ENCODE peak calls at places on chromosomes 6 and 20, in six cellular contexts. One of them, this sample, is unnamed.

GRCh38 chr6:169250660-169251059 is 3.0 kb downstream of the THBS2 start:
- DNase-seq in neuronal stem cell: no peak
- DNase-seq in mesendoderm: peak; percentile 66
- DNase-seq in IMR-90: peak; percentile 95
- DNase-seq in H1: no peak
- DNase-seq in mesenchymal stem cell: peak; percentile 17
- DNase-seq in this sample: no peak

GRCh38 chr6:154536255-154536654 is 25.8 kb upstream of the CNKSR3 start:
- DNase-seq in neuronal stem cell: no peak
- DNase-seq in mesendoderm: peak; percentile 51
- DNase-seq in IMR-90: no peak
- DNase-seq in H1: no peak
- DNase-seq in mesenchymal stem cell: no peak
- DNase-seq in this sample: no peak

GRCh38 chr6:1029196-1029595 is 282.7 kb upstream of the FOXQ1 start:
- DNase-seq in neuronal stem cell: no peak
- DNase-seq in mesendoderm: no peak
- DNase-seq in IMR-90: no peak
- DNase-seq in H1: no peak
- DNase-seq in mesenchymal stem cell: no peak
- DNase-seq in this sample: no peak

GRCh38 chr6:138965971-138966370 is 22.1 kb downstream of the REPS1 start:
- DNase-seq in neuronal stem cell: no peak
- DNase-seq in mesendoderm: no peak
- DNase-seq in IMR-90: no peak
- DNase-seq in H1: no peak
- DNase-seq in mesenchymal stem cell: no peak
- DNase-seq in this sample: no peak

GRCh38 chr6:148447521-148448230 is 105.0 kb downstream of the SASH1 start:
- DNase-seq in neuronal stem cell: no peak
- DNase-seq in mesendoderm: no peak
- DNase-seq in IMR-90: no peak
- DNase-seq in H1: no peak
- DNase-seq in mesenchymal stem cell: no peak
- DNase-seq in this sample: no peak

GRCh38 chr6:63644668-63645326 is 9.2 kb downstream of the PHF3 start:
- DNase-seq in neuronal stem cell: no peak
- DNase-seq in mesendoderm: peak; percentile 49
- DNase-seq in IMR-90: no peak
- DNase-seq in H1: no peak
- DNase-seq in mesenchymal stem cell: no peak
- DNase-seq in this sample: no peak

GRCh38 chr6:37021356-37022129 is 16.1 kb downstream of the FGD2 start:
- DNase-seq in neuronal stem cell: no peak
- DNase-seq in mesendoderm: peak; percentile 82
- DNase-seq in IMR-90: peak; percentile 61
- DNase-seq in H1: no peak
- DNase-seq in mesenchymal stem cell: peak; percentile 62
- DNase-seq in this sample: no peak

GRCh38 chr20:45776931-45777330 is 14.8 kb downstream of the WFDC3 start:
- DNase-seq in neuronal stem cell: no peak
- DNase-seq in mesendoderm: no peak
- DNase-seq in IMR-90: no peak
- DNase-seq in H1: no peak
- DNase-seq in mesenchymal stem cell: no peak
- DNase-seq in this sample: no peak

GRCh38 chr6:44489912-44490604 is 102.6 kb downstream of the CDC5L start:
- DNase-seq in neuronal stem cell: no peak
- DNase-seq in mesendoderm: no peak
- DNase-seq in IMR-90: peak; percentile 99
- DNase-seq in H1: no peak
- DNase-seq in mesenchymal stem cell: peak; percentile 90
- DNase-seq in this sample: peak; percentile 94

GRCh38 chr6:83884523-83884922 is 25.0 kb downstream of the CYB5R4 start:
- DNase-seq in neuronal stem cell: peak; percentile 21
- DNase-seq in mesendoderm: peak; percentile 38
- DNase-seq in IMR-90: peak; percentile 58
- DNase-seq in H1: no peak
- DNase-seq in mesenchymal stem cell: peak; percentile 55
- DNase-seq in this sample: peak; percentile 80

GRCh38 chr6:10203651-10204050 is 211.2 kb downstream of the TFAP2A start:
- DNase-seq in neuronal stem cell: no peak
- DNase-seq in mesendoderm: no peak
- DNase-seq in IMR-90: no peak
- DNase-seq in H1: no peak
- DNase-seq in mesenchymal stem cell: no peak
- DNase-seq in this sample: no peak

GRCh38 chr6:148530976-148531375 is 188.3 kb downstream of the SASH1 start:
- DNase-seq in neuronal stem cell: no peak
- DNase-seq in mesendoderm: no peak
- DNase-seq in IMR-90: peak; percentile 62
- DNase-seq in H1: no peak
- DNase-seq in mesenchymal stem cell: no peak
- DNase-seq in this sample: no peak

GRCh38 chr20:46458891-46459750 is 52.7 kb upstream of the ELMO2 start:
- DNase-seq in neuronal stem cell: peak; percentile 54
- DNase-seq in mesendoderm: peak; percentile 89
- DNase-seq in IMR-90: no peak
- DNase-seq in H1: peak; percentile 96
- DNase-seq in mesenchymal stem cell: no peak
- DNase-seq in this sample: peak; percentile 20

GRCh38 chr6:15027472-15027871 is 218.4 kb upstream of the JARID2 start:
- DNase-seq in neuronal stem cell: no peak
- DNase-seq in mesendoderm: no peak
- DNase-seq in IMR-90: no peak
- DNase-seq in H1: no peak
- DNase-seq in mesenchymal stem cell: no peak
- DNase-seq in this sample: no peak

GRCh38 chr6:126002755-126003390 is 16.5 kb downstream of the TRMT11 start:
- DNase-seq in neuronal stem cell: no peak
- DNase-seq in mesendoderm: no peak
- DNase-seq in IMR-90: no peak
- DNase-seq in H1: no peak
- DNase-seq in mesenchymal stem cell: no peak
- DNase-seq in this sample: peak; percentile 59

GRCh38 chr6:43368517-43369160 is 808 bp downstream of the ZNF318 start:
- DNase-seq in neuronal stem cell: peak; percentile 62
- DNase-seq in mesendoderm: peak; percentile 74
- DNase-seq in IMR-90: peak; percentile 37
- DNase-seq in H1: peak; percentile 65
- DNase-seq in mesenchymal stem cell: peak; percentile 74
- DNase-seq in this sample: peak; percentile 46

GRCh38 chr20:17129089-17129488 is 97.8 kb upstream of the PCSK2 start:
- DNase-seq in neuronal stem cell: no peak
- DNase-seq in mesendoderm: no peak
- DNase-seq in IMR-90: no peak
- DNase-seq in H1: no peak
- DNase-seq in mesenchymal stem cell: no peak
- DNase-seq in this sample: no peak
- H2BK5ac ChIP-seq in neuronal stem cell: no peak overlapping the region
- H2BK5ac ChIP-seq in mesendoderm: no peak overlapping the region
- H2BK5ac ChIP-seq in IMR-90: no peak overlapping the region
- H2BK5ac ChIP-seq in H1: no peak overlapping the region
- H2BK5ac ChIP-seq in mesenchymal stem cell: no peak overlapping the region
- H2BK5ac ChIP-seq in this sample: no peak overlapping the region

DNA sequence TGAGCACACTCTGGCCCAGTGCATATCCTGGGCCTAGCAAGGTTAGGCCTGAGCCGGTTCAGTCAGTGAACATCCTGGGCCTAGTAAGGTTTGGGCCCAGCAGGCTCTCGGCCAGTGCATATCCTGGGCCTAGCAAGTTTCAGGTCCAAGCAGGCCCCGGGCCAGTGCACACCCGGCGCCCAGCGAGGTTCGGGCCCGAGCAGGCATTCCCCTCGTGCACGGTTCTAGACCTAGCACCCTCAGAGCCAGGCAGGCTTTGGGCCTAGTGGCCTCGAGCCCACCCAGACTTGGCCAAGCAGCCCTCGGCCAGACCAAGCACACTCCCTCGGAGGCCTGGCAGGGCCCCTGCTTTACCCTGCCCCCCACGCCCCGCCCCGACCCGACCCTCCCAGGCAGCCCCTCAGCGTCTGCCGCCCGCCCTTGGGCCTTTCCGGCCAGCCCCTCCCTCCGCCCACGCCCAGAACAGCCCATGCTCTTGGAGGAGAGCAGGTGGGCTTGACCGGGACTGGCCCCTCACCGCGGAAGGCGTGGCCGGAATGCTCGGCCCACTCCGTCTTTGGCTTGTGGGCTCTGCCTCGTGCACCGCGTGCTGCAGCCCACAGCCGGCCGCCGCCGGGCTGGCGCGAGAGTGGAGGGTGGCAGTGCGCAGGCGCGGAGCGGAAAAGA is at the start of gene CTCFL:
- DNase-seq in neuronal stem cell: no peak
- DNase-seq in mesendoderm: no peak
- DNase-seq in IMR-90: no peak
- DNase-seq in H1: no peak
- DNase-seq in mesenchymal stem cell: no peak
- DNase-seq in this sample: no peak
- H4K8ac ChIP-seq in neuronal stem cell: peak within 1 kb of the TSS; percentile 53
- H4K8ac ChIP-seq in mesendoderm: no peak within 1 kb of the TSS
- H4K8ac ChIP-seq in IMR-90: no peak within 1 kb of the TSS
- H4K8ac ChIP-seq in H1: no peak within 1 kb of the TSS
- H4K8ac ChIP-seq in mesenchymal stem cell: no peak within 1 kb of the TSS
- H4K8ac ChIP-seq in this sample: no peak within 1 kb of the TSS

DNA sequence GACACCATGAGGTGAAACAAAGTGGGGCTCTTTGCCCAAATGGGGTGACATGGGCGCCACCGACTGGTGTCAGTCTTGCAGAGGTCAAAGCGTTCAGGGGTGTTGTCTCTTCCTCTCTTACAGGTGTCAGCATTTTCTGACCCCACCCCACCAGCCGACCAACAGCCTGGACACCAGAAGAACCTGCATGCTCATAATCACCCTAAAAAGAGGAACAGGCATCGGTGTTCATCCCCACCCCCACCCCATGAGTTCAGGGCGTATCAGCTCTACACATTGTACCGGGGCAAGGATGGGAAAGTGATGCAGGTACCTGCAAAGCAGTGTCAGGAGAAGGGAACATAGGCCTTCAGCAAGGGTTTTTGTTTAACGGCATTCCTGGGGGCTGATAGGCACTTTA is 14.8 kb downstream of the LYRM2 start:
- DNase-seq in neuronal stem cell: no peak
- DNase-seq in mesendoderm: no peak
- DNase-seq in IMR-90: no peak
- DNase-seq in H1: no peak
- DNase-seq in mesenchymal stem cell: no peak
- DNase-seq in this sample: no peak
- H3K4me3 ChIP-seq in neuronal stem cell: no peak overlapping the region
- H3K4me3 ChIP-seq in mesendoderm: no peak overlapping the region
- H3K4me3 ChIP-seq in IMR-90: no peak overlapping the region
- H3K4me3 ChIP-seq in H1: no peak overlapping the region
- H3K4me3 ChIP-seq in mesenchymal stem cell: no peak overlapping the region
- H3K4me3 ChIP-seq in this sample: no peak overlapping the region

DNA sequence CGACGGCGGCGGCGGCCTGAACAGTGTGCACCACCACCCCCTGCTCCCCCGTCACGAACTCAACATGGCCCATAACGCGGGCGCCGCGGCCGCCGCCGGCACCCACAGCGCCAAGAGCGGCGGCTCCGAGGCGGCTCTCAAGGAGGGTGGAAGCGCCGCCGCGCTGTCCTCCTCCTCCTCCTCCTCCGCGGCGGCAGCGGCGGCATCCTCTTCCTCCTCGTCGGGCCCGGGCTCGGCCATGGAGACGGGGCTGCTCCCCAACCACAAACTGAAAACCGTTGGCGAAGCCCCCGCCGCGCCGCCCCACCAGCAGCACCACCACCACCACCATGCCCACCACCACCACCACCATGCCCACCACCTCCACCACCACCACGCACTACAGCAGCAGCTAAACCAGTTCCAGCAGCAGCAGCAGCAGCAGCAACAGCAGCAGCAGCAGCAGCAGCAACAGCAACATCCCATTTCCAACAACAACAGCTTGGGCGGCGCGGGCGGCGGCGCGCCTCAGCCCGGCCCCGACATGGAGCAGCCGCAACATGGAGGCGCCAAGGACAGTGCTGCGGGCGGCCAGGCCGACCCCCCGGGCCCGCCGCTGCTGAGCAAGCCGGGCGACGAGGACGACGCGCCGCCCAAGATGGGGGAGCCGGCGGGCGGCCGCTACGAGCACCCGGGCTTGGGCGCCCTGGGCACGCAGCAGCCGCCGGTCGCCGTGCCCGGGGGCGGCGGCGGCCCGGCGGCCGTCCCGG is 862 bp downstream of the ARID1B start:
- DNase-seq in neuronal stem cell: peak; percentile 43
- DNase-seq in mesendoderm: peak; percentile 59
- DNase-seq in IMR-90: peak; percentile 49
- DNase-seq in H1: peak; percentile 67
- DNase-seq in mesenchymal stem cell: peak; percentile 66
- DNase-seq in this sample: peak; percentile 64
- H2BK5ac ChIP-seq in neuronal stem cell: peak overlapping the region; percentile 98
- H2BK5ac ChIP-seq in mesendoderm: peak overlapping the region; percentile 97
- H2BK5ac ChIP-seq in IMR-90: peak overlapping the region; percentile 98
- H2BK5ac ChIP-seq in H1: peak overlapping the region; percentile 98
- H2BK5ac ChIP-seq in mesenchymal stem cell: peak overlapping the region; percentile 98
- H2BK5ac ChIP-seq in this sample: peak overlapping the region; percentile 64

GRCh38 chr6:3118353-3119039 is at the start of gene BPHL:
- DNase-seq in neuronal stem cell: peak; percentile 95
- DNase-seq in mesendoderm: peak; percentile 94
- DNase-seq in IMR-90: peak; percentile 89
- DNase-seq in H1: peak; percentile 100
- DNase-seq in mesenchymal stem cell: peak; percentile 93
- DNase-seq in this sample: peak; percentile 98
- H4K8ac ChIP-seq in neuronal stem cell: no peak within 1 kb of the TSS
- H4K8ac ChIP-seq in mesendoderm: peak within 1 kb of the TSS; percentile 7
- H4K8ac ChIP-seq in IMR-90: peak within 1 kb of the TSS; percentile 89
- H4K8ac ChIP-seq in H1: peak within 1 kb of the TSS; percentile 98
- H4K8ac ChIP-seq in mesenchymal stem cell: peak within 1 kb of the TSS; percentile 96
- H4K8ac ChIP-seq in this sample: peak within 1 kb of the TSS; percentile 93